ENCODE peak calls at places on chromosomes 4 and X, in five cellular contexts. X, K, P, Q and I are unnamed samples.
A peak's percentile ranks its signal among the peaks of the same experiment; 100 is the strongest.

GRCh38 chr4:15100994-15101695 is 98.9 kb downstream of the CPEB2 start:
- DNase-seq in Q (no peak), X (no peak), P (no peak), K (no peak), I (peak; percentile 29)

GRCh38 chr4:171846232-171846631 is 33.0 kb downstream of the GALNTL6 start:
- DNase-seq in K (no peak), Q (no peak), X (no peak), P (no peak), I (no peak)

GRCh38 chr4:81031389-81032173 is 1.1 kb downstream of the BMP3 start:
- DNase-seq in P (peak; percentile 48), Q (no peak), K (no peak), X (no peak), I (no peak)

GRCh38 chr4:31807036-31807435 is 1086.9 kb downstream of the PCDH7 start:
- DNase-seq in Q (no peak), K (no peak), X (no peak), P (no peak), I (no peak)

GRCh38 chr4:101355246-101355645 is 7.9 kb upstream of the PPP3CA start:
- DNase-seq in P (no peak), K (no peak), Q (no peak), X (no peak), I (no peak)

GRCh38 chr4:110138546-110138945 is 59.9 kb downstream of the ELOVL6 start:
- DNase-seq in P (no peak), X (no peak), Q (no peak), K (no peak), I (no peak)

GRCh38 chrX:137143864-137144263 is 110.1 kb upstream of the GPR101 start:
- DNase-seq in P (no peak), X (no peak), K (no peak), Q (no peak), I (no peak)

GRCh38 chr4:4394644-4395043 is 7.7 kb downstream of the NSG1 start:
- DNase-seq in P (peak; percentile 74), Q (no peak), K (no peak), X (peak; percentile 16), I (peak; percentile 51)

GRCh38 chr4:114734581-114734980 is 136.0 kb downstream of the UGT8 start:
- DNase-seq in X (no peak), Q (no peak), K (no peak), P (no peak), I (no peak)

GRCh38 chrX:19683817-19684216 is 168.5 kb upstream of the MAP3K15 start:
- DNase-seq in P (no peak), X (no peak), K (no peak), Q (no peak), I (no peak)

GRCh38 chrX:45006002-45006800 is 133.2 kb downstream of the KDM6A start:
- DNase-seq in X (peak; percentile 22), P (no peak), Q (no peak), K (no peak), I (peak; percentile 29)